ENCODE peak calls at places on chromosome 1, in nine cellular contexts. T is GM10248, Q is lung, N is transverse colon, C is Calu3, K is astrocyte of the spinal cord, W is mammary epithelial cell, A is fibroblast of pulmonary artery, H is fibroblast of the aortic adventitia. B is an unnamed sample.

GRCh38 chr1:187471555-187471954 is 642.8 kb downstream of the PLA2G4A start:
- DNase-seq in C (no peak), H (no peak), A (peak), Q (no peak), K (peak), W (no peak), N (no peak), T (no peak), B (no peak)

GRCh38 chr1:3674100-3675094 is 22.1 kb downstream of the TP73 start:
- DNase-seq in C (no peak), W (no peak), K (no peak), H (no peak), T (no peak), N (no peak), Q (no peak), A (no peak), B (no peak)

GRCh38 chr1:162994921-162995320 is 74.2 kb upstream of the RGS4 start:
- DNase-seq in K (no peak), N (no peak), Q (no peak), H (peak), A (no peak), T (no peak), C (no peak), W (no peak), B (no peak)

GRCh38 chr1:115706774-115707425 is 61.6 kb downstream of the CASQ2 start:
- DNase-seq in Q (no peak), N (no peak), W (peak), T (peak), K (peak), A (peak), H (peak), C (no peak), B (no peak)

GRCh38 chr1:36589006-36589405 is 106.3 kb upstream of the CSF3R start:
- DNase-seq in A (no peak), T (no peak), N (no peak), W (no peak), H (no peak), Q (no peak), C (no peak), K (no peak), B (no peak)

GRCh38 chr1:53470584-53470983 is 11.4 kb downstream of the DMRTB1 start:
- DNase-seq in N (no peak), A (no peak), C (no peak), T (peak), W (no peak), H (no peak), K (no peak), Q (no peak), B (no peak)

GRCh38 chr1:172095831-172096230 is 254.5 kb downstream of the DNM3 start:
- DNase-seq in T (no peak), H (no peak), C (no peak), Q (no peak), N (no peak), A (no peak), W (no peak), K (no peak), B (no peak)

GRCh38 chr1:151238467-151238739 is 16.1 kb upstream of the PSMD4 start:
- DNase-seq in Q (no peak), A (peak), H (peak), C (no peak), T (no peak), N (no peak), K (peak), W (peak), B (no peak)

GRCh38 chr1:16067127-16067768 is 6.2 kb downstream of the FAM131C start:
- DNase-seq in C (peak), N (peak), H (no peak), T (no peak), A (no peak), K (peak), Q (no peak), W (peak), B (no peak)

DNA sequence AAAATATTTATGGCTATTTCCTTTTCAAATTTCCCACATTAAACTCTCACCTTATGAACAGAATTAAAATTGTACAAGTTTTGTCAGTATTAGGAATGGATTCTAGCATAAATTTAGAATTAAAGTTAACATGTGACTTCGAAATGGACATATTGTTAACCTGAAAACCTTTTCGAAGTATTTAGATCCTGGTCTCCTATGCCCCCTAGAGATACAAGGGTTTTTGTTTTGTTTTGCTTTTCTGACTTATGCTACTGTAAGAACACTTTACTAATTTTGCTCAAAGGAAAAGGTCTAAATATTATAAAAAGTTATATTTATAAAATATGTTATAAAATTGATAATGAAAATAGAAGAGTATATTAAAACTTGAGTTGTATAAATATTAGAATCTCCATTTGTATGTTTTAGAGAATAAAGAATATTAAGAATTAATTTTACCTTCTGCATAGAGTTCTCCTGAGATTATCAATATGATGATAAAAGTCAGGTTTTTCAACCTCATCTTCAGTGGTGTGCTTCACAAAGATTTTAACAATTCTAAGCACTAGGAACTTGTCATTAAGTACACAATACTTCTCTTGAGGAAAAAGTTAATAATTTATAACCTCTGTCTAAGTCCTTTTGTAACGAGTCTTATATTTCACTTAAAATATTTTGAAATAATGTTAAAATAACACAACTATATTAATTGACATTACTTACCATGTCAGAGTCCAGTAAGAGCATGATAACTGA is at the start of gene F13B:
- DNase-seq in H (peak), A (peak), Q (no peak), N (no peak), W (no peak), C (no peak), K (no peak), T (no peak), B (no peak)
- TF ChIP-seq CTCF in H (peak), A (no peak), Q (no peak), N (no peak), W (peak), C (no peak), K (no peak), T (no peak), B (no peak)

GRCh38 chr1:57232500-57232899 is 191.4 kb downstream of the DAB1 start:
- DNase-seq in T (no peak), H (no peak), K (no peak), C (no peak), W (peak), N (no peak), Q (no peak), A (no peak), B (no peak)
- TF ChIP-seq CTCF in T (no peak), H (no peak), K (peak), C (no peak), W (peak), N (no peak), Q (no peak), A (no peak), B (no peak)

DNA sequence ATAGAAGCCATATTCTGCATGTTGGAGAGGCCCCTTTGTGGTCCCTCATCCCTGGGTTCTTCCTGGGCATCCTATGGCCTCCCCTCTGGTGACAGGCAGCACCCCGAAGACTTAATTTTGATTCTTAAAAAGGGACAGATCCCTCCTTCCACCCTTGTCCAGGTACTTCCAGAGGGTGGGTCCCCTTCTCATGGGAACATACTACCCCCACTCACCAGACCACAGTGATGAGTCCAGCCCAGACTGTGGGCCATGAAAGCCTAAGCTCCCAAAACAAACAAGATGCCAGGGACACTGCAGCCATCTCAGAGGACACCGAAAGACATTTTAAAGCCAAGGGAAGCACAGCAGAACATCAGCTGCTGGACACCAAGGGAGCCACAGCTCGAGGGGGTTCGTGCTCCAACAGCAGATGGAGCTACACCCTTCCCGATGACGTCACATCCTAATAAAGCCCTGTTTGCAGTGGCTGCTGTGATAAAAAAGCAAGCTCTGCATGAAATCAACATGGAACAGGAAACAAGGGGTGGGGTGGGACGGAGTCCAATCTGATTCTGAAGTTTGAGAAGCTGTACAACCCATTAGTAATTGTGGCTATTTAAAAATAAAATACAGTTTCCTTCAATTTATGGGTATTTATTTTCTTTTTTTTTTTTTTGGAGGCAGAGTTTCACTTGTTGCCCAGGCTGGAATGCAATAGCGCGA is 32.4 kb downstream of the GNB1 start:
- DNase-seq in W (peak), H (peak), Q (peak), T (no peak), C (peak), A (peak), N (peak), K (peak), B (peak)
- TF ChIP-seq CTCF in W (peak), H (peak), Q (peak), T (no peak), C (no peak), A (peak), N (peak), K (peak), B (no peak)

GRCh38 chr1:90723561-90724108 is 6.5 kb upstream of the BARHL2 start:
- DNase-seq in K (no peak), W (no peak), H (no peak), Q (no peak), C (peak), A (no peak), T (no peak), N (no peak), B (peak)

GRCh38 chr1:90721210-90722194 is 4.4 kb upstream of the BARHL2 start:
- DNase-seq in H (peak), T (peak), C (peak), N (peak), Q (no peak), A (peak), W (peak), K (peak), B (peak)

GRCh38 chr1:90724361-90724760 is 7.3 kb upstream of the BARHL2 start:
- DNase-seq in T (no peak), K (no peak), C (no peak), W (no peak), H (no peak), A (no peak), N (no peak), Q (no peak), B (no peak)

GRCh38 chr1:90724926-90725325 is 7.8 kb upstream of the BARHL2 start:
- DNase-seq in K (no peak), A (no peak), Q (no peak), N (no peak), C (no peak), W (no peak), H (no peak), T (no peak), B (no peak)

GRCh38 chr1:90722874-90723273 is 5.8 kb upstream of the BARHL2 start:
- DNase-seq in W (no peak), C (no peak), Q (no peak), A (no peak), N (no peak), T (no peak), K (no peak), H (no peak), B (no peak)
- TF ChIP-seq CTCF in W (no peak), C (no peak), Q (no peak), A (no peak), N (no peak), T (no peak), K (no peak), H (no peak), B (no peak)

B was measured in endothelial cell.